ENCODE peak calls at places on chromosomes 16 and 17, in seven cellular contexts. Y is omental fat pad; B is NCI-H2171; U is NCI-H1105; O is GM13976; V is lower lobe of right lung; F is central memory CD4-positive, alpha-beta T cell. C is an unnamed sample.

GRCh38 chr16:58753711-58754134 is 19.6 kb upstream of the GOT2 start:
- DNase-seq in B (no peak), Y (no peak), O (no peak), F (no peak), V (no peak), U (no peak), C (no peak)

GRCh38 chr16:85114909-85115567 is 2.8 kb upstream of the CIBAR2 start:
- DNase-seq in O (peak; percentile 95), U (peak; percentile 51), F (peak; percentile 48), B (peak; percentile 47), V (peak; percentile 90), Y (peak; percentile 97), C (peak; percentile 11)

GRCh38 chr17:61461967-61462733 is 9.9 kb downstream of the TBX4 start:
- DNase-seq in U (no peak), V (no peak), O (no peak), Y (no peak), B (no peak), F (no peak), C (no peak)

GRCh38 chr16:86387461-86388440 is 122.6 kb upstream of the FOXF1 start:
- DNase-seq in F (no peak), O (no peak), V (no peak), Y (no peak), B (no peak), U (no peak), C (no peak)

GRCh38 chr16:55842369-55843104 is 9.6 kb upstream of the CES1 start:
- DNase-seq in U (peak; percentile 47), B (peak; percentile 5), Y (no peak), V (no peak), O (peak; percentile 68), F (peak; percentile 15), C (no peak)

GRCh38 chr17:68599873-68600122 is 1.4 kb downstream of the FAM20A start:
- DNase-seq in Y (no peak), U (no peak), F (no peak), B (no peak), V (no peak), O (no peak), C (no peak)

GRCh38 chr16:79307214-79307613 is 293.3 kb downstream of the MAF start:
- DNase-seq in O (no peak), B (no peak), U (no peak), V (peak; percentile 77), Y (no peak), F (no peak), C (no peak)

GRCh38 chr17:21017256-21017655 is 25.6 kb downstream of the USP22 start:
- DNase-seq in F (no peak), O (no peak), U (no peak), Y (no peak), B (no peak), V (no peak), C (no peak)

GRCh38 chr17:81867952-81868673 is 3.0 kb downstream of the ARHGDIA start:
- DNase-seq in F (no peak), O (no peak), V (no peak), Y (no peak), U (no peak), B (no peak), C (no peak)

GRCh38 chr17:83062818-83063671 is 16.4 kb upstream of the METRNL start:
- DNase-seq in F (no peak), V (peak; percentile 28), O (no peak), Y (peak; percentile 18), B (no peak), U (no peak), C (no peak)

GRCh38 chr16:30715777-30716445 is 16.9 kb downstream of the SRCAP start:
- DNase-seq in V (no peak), Y (no peak), B (no peak), O (peak; percentile 52), U (no peak), F (peak; percentile 48), C (no peak)

GRCh38 chr17:71071837-71072236 is 902.5 kb downstream of the KCNJ2 start:
- DNase-seq in F (no peak), U (no peak), V (no peak), B (no peak), Y (no peak), O (no peak), C (no peak)

GRCh38 chr16:86664518-86665318 is 86.4 kb downstream of the FOXL1 start:
- DNase-seq in O (no peak), B (no peak), Y (no peak), F (no peak), U (no peak), V (no peak), C (no peak)

GRCh38 chr17:17797119-17797809 is 39.5 kb downstream of the SREBF1 start:
- DNase-seq in Y (no peak), V (no peak), O (no peak), U (no peak), F (no peak), B (no peak), C (no peak)

GRCh38 chr16:51527349-51527748 is 376.3 kb upstream of the SALL1 start:
- DNase-seq in Y (no peak), O (no peak), F (no peak), U (no peak), V (no peak), B (no peak), C (no peak)

GRCh38 chr16:54846761-54847160 is 83.9 kb upstream of the IRX5 start:
- DNase-seq in V (no peak), U (peak; percentile 35), B (no peak), O (no peak), Y (no peak), F (no peak), C (no peak)